ENCODE peak calls at places on chromosomes 12 and 14, in five cellular contexts. T is endothelial cell of umbilical vein, E is thoracic aorta, K is GM23248, O is transverse colon. B is an unnamed sample. For H3K36me3, the result is how much of the 10 kb centered on the place peaks cover.

GRCh38 chr14:21734457-21735074 is 60.9 kb upstream of the OR4E1 start:
- DNase-seq in K (peak), E (no peak), O (no peak), T (peak), B (no peak)

GRCh38 chr12:119262388-119262787 is 72.1 kb upstream of the CCDC60 start:
- DNase-seq in O (no peak), T (no peak), K (no peak), E (no peak), B (no peak)

GRCh38 chr14:60064491-60065072 is 27.1 kb upstream of the PCNX4 start:
- DNase-seq in O (no peak), E (no peak), T (peak), K (peak), B (no peak)

GRCh38 chr12:75550401-75550851 is 39.0 kb upstream of the KRR1 start:
- DNase-seq in E (no peak), K (peak), O (no peak), T (peak), B (no peak)

GRCh38 chr14:71474866-71475265 is 457.4 kb upstream of the RGS6 start:
- DNase-seq in K (no peak), E (no peak), T (no peak), O (no peak), B (no peak)

GRCh38 chr12:99043319-99043914 is 398.3 kb downstream of the APAF1 start:
- DNase-seq in T (peak), E (no peak), K (peak), O (peak), B (no peak)

GRCh38 chr12:89775336-89776005 is 66.8 kb upstream of the ATP2B1 start:
- DNase-seq in O (no peak), E (no peak), K (no peak), T (no peak), B (no peak)

GRCh38 chr12:19191563-19191962 is 62.0 kb downstream of the PLEKHA5 start:
- DNase-seq in K (no peak), E (no peak), O (no peak), T (no peak), B (no peak)

GRCh38 chr12:6072302-6072752 is 52.1 kb downstream of the VWF start:
- DNase-seq in K (peak), T (peak), E (no peak), O (no peak), B (no peak)

GRCh38 chr14:100535287-100536131 is 51.7 kb downstream of the BEGAIN start:
- DNase-seq in O (peak), E (no peak), T (no peak), K (no peak), B (no peak)

GRCh38 chr12:32298917-32299316 is 100.4 kb upstream of the FGD4 start:
- DNase-seq in E (no peak), T (no peak), K (peak), O (no peak), B (no peak)

GRCh38 chr14:51581017-51581881 is 70.5 kb upstream of the FRMD6 start:
- DNase-seq in K (peak), O (no peak), T (peak), E (no peak), B (no peak)

GRCh38 chr12:56157201-56158028 is 744 bp upstream of the MYL6 start:
- DNase-seq in O (peak), K (peak), E (peak), T (peak), B (no peak)

GRCh38 chr14:39055786-39056474 is 47.1 kb downstream of the SEC23A start:
- DNase-seq in E (no peak), T (no peak), K (no peak), O (no peak), B (no peak)
- H3K36me3 ChIP-seq in E (under half), T (under half), K (half or more), O (half or more), B (under half)

GRCh38 chr14:64434528-64434927 is 30.8 kb upstream of the AKAP5 start:
- DNase-seq in E (no peak), K (no peak), O (no peak), T (no peak), B (no peak)

GRCh38 chr14:64439141-64439540 is 26.2 kb upstream of the AKAP5 start:
- DNase-seq in O (no peak), E (no peak), K (no peak), T (no peak), B (no peak)

GRCh38 chr14:64440494-64440893 is 24.8 kb upstream of the AKAP5 start:
- DNase-seq in O (no peak), E (no peak), K (peak), T (no peak), B (no peak)

GRCh38 chr14:64442300-64442988 is 22.9 kb upstream of the AKAP5 start:
- DNase-seq in T (no peak), K (no peak), E (no peak), O (no peak), B (no peak)

DNA sequence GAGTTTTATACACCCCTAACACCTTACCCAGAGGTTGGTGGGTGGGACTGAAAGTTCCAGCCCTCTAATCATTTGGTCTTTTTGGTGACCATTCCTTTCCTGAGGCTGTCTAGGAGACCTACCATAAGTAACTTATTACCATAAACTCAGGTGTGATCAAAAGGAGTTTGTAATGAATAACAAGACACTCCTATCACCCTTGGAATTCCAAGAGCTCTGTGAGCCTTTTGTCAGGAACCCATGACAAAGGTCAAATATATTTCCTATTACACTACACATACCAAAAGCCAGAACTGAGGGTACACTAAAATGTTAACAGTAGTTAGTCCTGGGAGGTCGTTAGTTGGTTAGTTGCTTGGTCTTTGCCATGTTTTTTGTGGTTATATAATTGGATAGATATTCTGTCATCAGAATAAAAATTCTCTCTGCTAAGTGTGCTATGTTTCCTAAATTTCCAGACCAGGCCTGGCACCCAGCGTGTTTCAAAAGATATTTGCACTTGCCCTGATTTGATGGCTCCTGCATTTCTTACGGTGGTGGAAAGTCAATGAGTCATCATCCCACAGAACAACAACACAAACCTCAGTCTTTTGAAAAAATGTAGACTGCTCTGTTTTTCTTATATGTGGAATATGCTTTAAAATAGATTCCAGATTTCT is 27.0 kb upstream of the AKAP5 start:
- DNase-seq in K (peak), O (no peak), T (peak), E (no peak), B (no peak)
- H3K36me3 ChIP-seq in K (under half), O (under half), T (under half), E (under half), B (half or more)

GRCh38 chr12:57179331-57180086 is 32.1 kb upstream of the LRP1-AS start:
- DNase-seq in T (no peak), K (no peak), O (no peak), E (no peak), B (no peak)

GRCh38 chr12:57181561-57182155 is 34.2 kb upstream of the LRP1-AS start:
- DNase-seq in K (peak), O (no peak), T (no peak), E (no peak), B (no peak)

GRCh38 chr12:57182918-57183575 is 33.5 kb upstream of the NXPH4 start:
- DNase-seq in E (no peak), O (peak), K (peak), T (peak), B (no peak)

GRCh38 chr12:57180321-57180989 is 33.0 kb upstream of the LRP1-AS start:
- DNase-seq in T (no peak), K (no peak), O (no peak), E (no peak), B (no peak)

DNA sequence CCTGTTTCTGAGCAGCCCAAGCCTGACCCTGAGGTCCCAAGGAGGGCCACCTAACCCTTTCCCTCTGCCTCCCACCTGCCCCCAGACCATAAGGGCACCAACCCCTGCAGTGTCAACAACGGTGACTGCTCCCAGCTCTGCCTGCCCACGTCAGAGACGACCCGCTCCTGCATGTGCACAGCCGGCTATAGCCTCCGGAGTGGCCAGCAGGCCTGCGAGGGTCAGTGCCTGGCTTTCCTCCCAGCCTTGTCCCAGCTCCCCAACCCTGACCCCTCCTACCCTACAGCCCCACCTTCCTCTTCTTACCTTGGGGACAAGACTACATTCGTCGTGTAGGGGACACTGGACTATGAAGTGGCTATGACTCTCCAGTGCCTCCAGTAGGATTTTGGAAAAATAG is 33.7 kb upstream of the LRP1-AS start:
- DNase-seq in E (no peak), K (no peak), O (no peak), T (no peak), B (no peak)
- H3K36me3 ChIP-seq in E (half or more), K (half or more), O (under half), T (under half), B (half or more)

DNA sequence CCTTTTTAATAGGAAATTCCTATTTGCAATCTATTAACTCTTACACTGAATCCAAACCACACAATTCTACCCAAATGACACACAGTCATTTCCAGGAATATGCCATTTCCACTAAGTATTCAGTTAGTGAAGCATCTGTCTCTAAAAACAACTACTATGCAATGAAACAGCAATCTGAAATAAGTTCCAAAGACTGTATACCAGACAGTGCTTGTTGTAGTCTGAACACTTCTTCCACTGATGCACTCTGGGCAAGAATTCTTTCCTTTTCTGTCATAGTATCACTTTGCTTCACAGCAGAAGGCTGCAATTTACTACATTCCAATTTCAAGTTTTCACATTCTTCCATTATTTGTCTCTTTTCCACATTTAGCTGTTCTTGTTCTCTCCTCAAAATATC is 25.8 kb downstream of the TRIP11 start:
- DNase-seq in K (peak), E (no peak), O (no peak), T (no peak), B (no peak)
- H3K36me3 ChIP-seq in K (under half), E (under half), O (under half), T (under half), B (under half)

GRCh38 chr12:111211910-111212757 is 156.8 kb downstream of the PHETA1 start:
- DNase-seq in T (no peak), O (no peak), K (no peak), E (no peak), B (no peak)

GRCh38 chr12:111203969-111204368 is 164.9 kb downstream of the PHETA1 start:
- DNase-seq in T (no peak), E (no peak), K (no peak), O (no peak), B (no peak)

GRCh38 chr12:111204684-111205305 is 164.1 kb downstream of the PHETA1 start:
- DNase-seq in T (no peak), E (no peak), K (no peak), O (no peak), B (no peak)

DNA sequence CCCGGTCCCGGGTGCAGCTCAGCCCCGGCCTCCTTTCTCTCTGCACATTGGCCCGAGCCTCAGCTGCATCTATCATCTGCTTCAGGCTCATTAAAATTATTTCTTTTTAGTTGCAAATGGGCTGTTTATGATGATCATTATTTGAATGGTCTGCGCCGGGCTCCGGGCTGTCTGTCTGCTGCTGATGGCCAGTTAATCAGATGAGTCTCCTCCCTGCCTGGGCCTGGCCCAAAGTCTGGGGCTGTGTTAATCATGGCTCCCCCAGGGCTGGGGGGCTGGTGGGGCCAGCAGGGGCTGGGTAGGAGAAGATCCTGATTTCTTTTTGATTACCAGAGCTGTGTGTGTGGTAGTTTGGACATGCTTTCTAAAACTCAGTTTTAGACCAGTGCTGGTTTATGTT is 159.1 kb downstream of the PHETA1 start:
- DNase-seq in O (no peak), K (no peak), E (no peak), T (no peak), B (no peak)
- H3K36me3 ChIP-seq in O (under half), K (under half), E (under half), T (under half), B (under half)

B was measured in esophagus squamous epithelium.